ENCODE peak calls at places on chromosomes 4 and X, in five cellular contexts. One of them, this sample, is unnamed.
A peak's percentile ranks its signal among the peaks of the same experiment; 100 is the strongest.

GRCh38 chr4:15410750-15411149 is 17.1 kb upstream of the C1QTNF7 start:
- DNase-seq in mammary epithelial cell: no peak
- DNase-seq in prostate gland: no peak
- DNase-seq in coronary artery: no peak
- DNase-seq in dorsolateral prefrontal cortex: no peak
- DNase-seq in this sample: no peak

GRCh38 chr4:125097729-125098128 is 217.0 kb upstream of the FAT4 start:
- DNase-seq in mammary epithelial cell: no peak
- DNase-seq in prostate gland: no peak
- DNase-seq in coronary artery: no peak
- DNase-seq in dorsolateral prefrontal cortex: no peak
- DNase-seq in this sample: no peak

GRCh38 chr4:85707591-85707990 is 232.6 kb downstream of the ARHGAP24 start:
- DNase-seq in mammary epithelial cell: no peak
- DNase-seq in prostate gland: no peak
- DNase-seq in coronary artery: no peak
- DNase-seq in dorsolateral prefrontal cortex: no peak
- DNase-seq in this sample: no peak

GRCh38 chrX:78595901-78596502 is 63.1 kb downstream of the RTL3 start:
- DNase-seq in mammary epithelial cell: no peak
- DNase-seq in prostate gland: no peak
- DNase-seq in coronary artery: no peak
- DNase-seq in dorsolateral prefrontal cortex: no peak
- DNase-seq in this sample: peak; percentile 33

GRCh38 chrX:84339507-84340364 is 151.7 kb upstream of the RPS6KA6 start:
- DNase-seq in mammary epithelial cell: peak; percentile 17
- DNase-seq in prostate gland: no peak
- DNase-seq in coronary artery: no peak
- DNase-seq in dorsolateral prefrontal cortex: no peak
- DNase-seq in this sample: no peak

GRCh38 chrX:109710181-109710580 is 22.9 kb downstream of the ACSL4 start:
- DNase-seq in mammary epithelial cell: no peak
- DNase-seq in prostate gland: no peak
- DNase-seq in coronary artery: no peak
- DNase-seq in dorsolateral prefrontal cortex: no peak
- DNase-seq in this sample: no peak

GRCh38 chr4:176236909-176237308 is 32.1 kb downstream of the ASB5 start:
- DNase-seq in mammary epithelial cell: peak; percentile 34
- DNase-seq in prostate gland: no peak
- DNase-seq in coronary artery: no peak
- DNase-seq in dorsolateral prefrontal cortex: no peak
- DNase-seq in this sample: no peak

GRCh38 chr4:98094118-98094517 is 49.2 kb downstream of the STPG2 start:
- DNase-seq in mammary epithelial cell: peak; percentile 73
- DNase-seq in prostate gland: no peak
- DNase-seq in coronary artery: no peak
- DNase-seq in dorsolateral prefrontal cortex: no peak
- DNase-seq in this sample: no peak

GRCh38 chr4:99025506-99025905 is 30.0 kb downstream of the METAP1 start:
- DNase-seq in mammary epithelial cell: no peak
- DNase-seq in prostate gland: no peak
- DNase-seq in coronary artery: no peak
- DNase-seq in dorsolateral prefrontal cortex: no peak
- DNase-seq in this sample: no peak

GRCh38 chr4:125750827-125751466 is 436.2 kb downstream of the FAT4 start:
- DNase-seq in mammary epithelial cell: no peak
- DNase-seq in prostate gland: no peak
- DNase-seq in coronary artery: no peak
- DNase-seq in dorsolateral prefrontal cortex: no peak
- DNase-seq in this sample: no peak

GRCh38 chr4:176792348-176793059 is at the start of gene VEGFC:
- DNase-seq in mammary epithelial cell: peak; percentile 73
- DNase-seq in prostate gland: peak; percentile 59
- DNase-seq in coronary artery: peak; percentile 74
- DNase-seq in dorsolateral prefrontal cortex: peak; percentile 43
- DNase-seq in this sample: peak; percentile 44

GRCh38 chr4:60805500-60806313 is 394.4 kb upstream of the ADGRL3 start:
- DNase-seq in mammary epithelial cell: peak; percentile 37
- DNase-seq in prostate gland: no peak
- DNase-seq in coronary artery: no peak
- DNase-seq in dorsolateral prefrontal cortex: no peak
- DNase-seq in this sample: peak; percentile 6

GRCh38 chrX:31154941-31155340 is 83.1 kb upstream of the FTHL17 start:
- DNase-seq in mammary epithelial cell: no peak
- DNase-seq in prostate gland: no peak
- DNase-seq in coronary artery: no peak
- DNase-seq in dorsolateral prefrontal cortex: no peak
- DNase-seq in this sample: no peak

GRCh38 chr4:185513489-185514181 is 21.7 kb downstream of the PDLIM3 start:
- DNase-seq in mammary epithelial cell: no peak
- DNase-seq in prostate gland: no peak
- DNase-seq in coronary artery: no peak
- DNase-seq in dorsolateral prefrontal cortex: no peak
- DNase-seq in this sample: no peak

GRCh38 chr4:3413675-3414420 is 27.9 kb upstream of the HGFAC start:
- DNase-seq in mammary epithelial cell: no peak
- DNase-seq in prostate gland: no peak
- DNase-seq in coronary artery: no peak
- DNase-seq in dorsolateral prefrontal cortex: no peak
- DNase-seq in this sample: peak; percentile 22

GRCh38 chrX:145563159-145563558 is 254.5 kb upstream of the SLITRK2 start:
- DNase-seq in mammary epithelial cell: no peak
- DNase-seq in prostate gland: no peak
- DNase-seq in coronary artery: no peak
- DNase-seq in dorsolateral prefrontal cortex: no peak
- DNase-seq in this sample: no peak

GRCh38 chr4:15436515-15436914 is 8.7 kb downstream of the C1QTNF7 start:
- DNase-seq in mammary epithelial cell: no peak
- DNase-seq in prostate gland: no peak
- DNase-seq in coronary artery: no peak
- DNase-seq in dorsolateral prefrontal cortex: no peak
- DNase-seq in this sample: no peak

GRCh38 chrX:148928803-148929202 is 428.4 kb downstream of the AFF2 start:
- DNase-seq in mammary epithelial cell: peak; percentile 76
- DNase-seq in prostate gland: no peak
- DNase-seq in coronary artery: no peak
- DNase-seq in dorsolateral prefrontal cortex: no peak
- DNase-seq in this sample: no peak

GRCh38 chr4:101008503-101008902 is 338.8 kb downstream of the PPP3CA start:
- DNase-seq in mammary epithelial cell: no peak
- DNase-seq in prostate gland: no peak
- DNase-seq in coronary artery: no peak
- DNase-seq in dorsolateral prefrontal cortex: no peak
- DNase-seq in this sample: no peak

GRCh38 chrX:14228611-14229010 is 198.9 kb upstream of the GEMIN8 start:
- DNase-seq in mammary epithelial cell: peak; percentile 52
- DNase-seq in prostate gland: no peak
- DNase-seq in coronary artery: no peak
- DNase-seq in dorsolateral prefrontal cortex: no peak
- DNase-seq in this sample: no peak

GRCh38 chr4:187235456-187236170 is 512.0 kb upstream of the FAT1 start:
- DNase-seq in mammary epithelial cell: no peak
- DNase-seq in prostate gland: peak; percentile 49
- DNase-seq in coronary artery: no peak
- DNase-seq in dorsolateral prefrontal cortex: peak; percentile 45
- DNase-seq in this sample: no peak

GRCh38 chr4:24736066-24736465 is 59.3 kb upstream of the SOD3 start:
- DNase-seq in mammary epithelial cell: peak; percentile 20
- DNase-seq in prostate gland: no peak
- DNase-seq in coronary artery: no peak
- DNase-seq in dorsolateral prefrontal cortex: no peak
- DNase-seq in this sample: no peak

GRCh38 chrX:111568356-111568755 is 56.9 kb downstream of the SERTM2 start:
- DNase-seq in mammary epithelial cell: peak; percentile 8
- DNase-seq in prostate gland: no peak
- DNase-seq in coronary artery: no peak
- DNase-seq in dorsolateral prefrontal cortex: no peak
- DNase-seq in this sample: no peak

GRCh38 chrX:68504237-68504636 is 5.4 kb downstream of the YIPF6 start:
- DNase-seq in mammary epithelial cell: peak; percentile 68
- DNase-seq in prostate gland: no peak
- DNase-seq in coronary artery: no peak
- DNase-seq in dorsolateral prefrontal cortex: no peak
- DNase-seq in this sample: no peak

GRCh38 chr4:143714290-143714625 is 13.8 kb upstream of the FREM3 start:
- DNase-seq in mammary epithelial cell: no peak
- DNase-seq in prostate gland: no peak
- DNase-seq in coronary artery: no peak
- DNase-seq in dorsolateral prefrontal cortex: no peak
- DNase-seq in this sample: no peak

GRCh38 chr4:143713556-143714289 is 13.2 kb upstream of the FREM3 start:
- DNase-seq in mammary epithelial cell: no peak
- DNase-seq in prostate gland: no peak
- DNase-seq in coronary artery: no peak
- DNase-seq in dorsolateral prefrontal cortex: no peak
- DNase-seq in this sample: no peak

DNA sequence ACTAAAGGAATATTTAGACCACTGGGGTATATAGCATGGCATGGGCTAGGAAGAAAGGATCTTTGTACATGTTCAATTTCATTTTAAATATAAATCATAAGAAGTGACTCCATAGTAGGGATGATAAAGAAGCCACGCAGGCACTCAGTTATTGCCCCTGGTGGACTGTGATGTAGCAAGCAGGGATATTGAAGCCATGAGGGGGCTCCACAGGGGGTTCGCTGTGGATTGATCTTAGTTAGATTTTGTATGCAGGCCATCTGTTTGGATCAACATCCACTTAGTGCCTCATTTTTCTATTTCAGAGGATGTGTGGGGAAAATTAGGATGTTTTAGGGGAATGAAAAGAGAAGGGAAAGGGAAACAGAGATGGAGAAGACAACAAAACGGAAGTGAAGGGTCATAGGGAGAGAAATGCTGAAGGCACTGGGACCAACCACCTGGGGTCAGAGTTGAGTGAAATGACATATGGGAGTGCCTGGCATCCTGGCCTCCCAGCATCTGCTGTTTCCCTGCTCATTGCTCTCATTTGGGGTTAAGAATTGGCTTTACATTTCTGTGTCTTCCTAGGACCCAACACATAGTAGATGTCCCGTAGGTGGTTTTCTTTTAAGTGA is 11.2 kb upstream of the FREM3 start:
- DNase-seq in mammary epithelial cell: no peak
- DNase-seq in prostate gland: no peak
- DNase-seq in coronary artery: no peak
- DNase-seq in dorsolateral prefrontal cortex: no peak
- DNase-seq in this sample: no peak
- TF ChIP-seq CTCF in mammary epithelial cell: no peak
- TF ChIP-seq CTCF in prostate gland: no peak
- TF ChIP-seq CTCF in coronary artery: no peak
- TF ChIP-seq CTCF in dorsolateral prefrontal cortex: no peak
- TF ChIP-seq CTCF in this sample: no peak

DNA sequence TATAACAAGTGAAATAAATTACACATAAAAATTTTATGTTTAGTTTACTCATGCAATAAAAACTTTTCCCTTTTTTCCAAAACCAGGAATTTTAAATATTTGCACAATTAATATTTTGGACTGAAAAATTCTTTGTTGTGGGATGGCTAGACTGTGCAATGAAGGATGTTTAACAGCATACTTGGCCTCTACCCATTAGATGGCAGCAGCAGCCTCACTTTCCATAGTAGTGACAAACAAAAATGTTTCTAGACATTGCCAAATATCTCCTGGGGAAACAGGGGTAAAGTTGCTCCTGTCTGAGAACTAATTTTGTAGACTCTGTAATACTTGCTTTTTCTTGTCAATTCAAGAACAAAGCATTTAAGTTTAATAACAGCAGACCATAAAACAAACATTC is 49.8 kb downstream of the SCLT1 start:
- DNase-seq in mammary epithelial cell: no peak
- DNase-seq in prostate gland: no peak
- DNase-seq in coronary artery: no peak
- DNase-seq in dorsolateral prefrontal cortex: no peak
- DNase-seq in this sample: no peak
- TF ChIP-seq CTCF in mammary epithelial cell: peak; percentile 42
- TF ChIP-seq CTCF in prostate gland: no peak
- TF ChIP-seq CTCF in coronary artery: no peak
- TF ChIP-seq CTCF in dorsolateral prefrontal cortex: no peak
- TF ChIP-seq CTCF in this sample: no peak

DNA sequence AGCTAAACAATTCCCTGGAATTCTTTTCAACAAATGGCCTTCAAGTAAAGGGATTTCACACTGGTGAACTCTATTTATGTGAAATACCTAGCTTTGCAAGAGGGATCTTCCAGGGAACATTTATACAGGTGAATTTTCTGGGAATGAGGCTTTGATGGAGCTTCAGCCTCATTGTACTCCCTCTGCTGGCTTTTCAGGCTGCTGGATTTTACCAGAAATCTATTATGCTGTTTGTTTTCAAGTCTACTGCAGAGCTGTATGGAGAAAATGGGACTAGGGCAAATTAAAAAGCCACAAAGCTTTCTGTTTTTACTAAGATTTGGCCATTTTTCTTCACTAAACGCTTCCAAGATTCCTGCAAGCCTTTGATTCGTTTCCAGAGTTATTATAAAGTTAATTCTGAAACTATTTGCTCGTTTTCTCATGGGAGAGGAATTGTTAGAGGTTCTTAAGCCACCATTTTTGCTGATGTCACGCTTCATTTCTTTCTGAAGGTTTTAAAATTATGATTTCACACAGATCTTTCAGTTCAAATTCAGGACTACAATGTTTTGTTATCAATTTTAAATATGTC is 31.6 kb downstream of the KDM6A start:
- DNase-seq in mammary epithelial cell: no peak
- DNase-seq in prostate gland: no peak
- DNase-seq in coronary artery: no peak
- DNase-seq in dorsolateral prefrontal cortex: no peak
- DNase-seq in this sample: no peak
- TF ChIP-seq CTCF in mammary epithelial cell: peak; percentile 35
- TF ChIP-seq CTCF in prostate gland: no peak
- TF ChIP-seq CTCF in coronary artery: no peak
- TF ChIP-seq CTCF in dorsolateral prefrontal cortex: no peak
- TF ChIP-seq CTCF in this sample: no peak

DNA sequence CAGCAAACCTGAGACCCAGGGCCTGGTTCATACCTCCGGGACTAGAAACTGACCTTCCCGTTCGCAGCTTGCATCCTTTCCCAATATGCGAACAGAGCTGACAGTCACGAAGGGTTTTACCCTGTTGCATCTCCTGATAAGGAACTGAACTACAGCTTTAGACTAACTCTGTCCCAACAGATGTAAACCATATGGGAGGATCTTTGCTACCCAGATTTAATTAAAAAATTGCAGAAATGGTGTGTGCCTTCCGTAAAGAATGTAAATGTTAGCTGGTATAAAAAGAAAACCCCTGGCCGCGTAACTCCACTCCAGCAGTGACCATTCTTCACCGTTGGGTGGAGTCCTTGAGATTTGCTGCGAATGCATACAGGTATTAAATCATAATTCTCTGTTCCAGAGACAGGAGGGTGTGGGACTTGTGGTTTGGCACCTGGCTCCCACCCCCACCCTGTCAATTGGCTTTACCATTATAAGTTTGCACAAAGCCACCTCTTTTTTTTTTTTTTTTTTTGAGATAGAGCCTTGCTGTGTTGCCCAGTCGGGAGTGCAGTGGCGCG is 40.6 kb upstream of the SORCS2 start:
- DNase-seq in mammary epithelial cell: no peak
- DNase-seq in prostate gland: no peak
- DNase-seq in coronary artery: no peak
- DNase-seq in dorsolateral prefrontal cortex: no peak
- DNase-seq in this sample: no peak
- TF ChIP-seq CTCF in mammary epithelial cell: peak; percentile 30
- TF ChIP-seq CTCF in prostate gland: no peak
- TF ChIP-seq CTCF in coronary artery: no peak
- TF ChIP-seq CTCF in dorsolateral prefrontal cortex: no peak
- TF ChIP-seq CTCF in this sample: peak; percentile 30

This sample was measured in neural crest cell.